ENCODE peak calls at places on chromosomes 3 and 15, in four cellular contexts. One of them, this sample, is unnamed.

GRCh38 chr3:126672741-126673140 is 17.8 kb upstream of the TXNRD3 start:
- DNase-seq in fibroblast of the aortic adventitia: no peak
- DNase-seq in cardiac fibroblast: no peak
- DNase-seq in naive thymus-derived CD4-positive, alpha-beta T cell: no peak
- DNase-seq in this sample: no peak

GRCh38 chr3:179768080-179768479 is 115.2 kb downstream of the USP13 start:
- DNase-seq in fibroblast of the aortic adventitia: peak; percentile 72
- DNase-seq in cardiac fibroblast: peak; percentile 65
- DNase-seq in naive thymus-derived CD4-positive, alpha-beta T cell: no peak
- DNase-seq in this sample: peak; percentile 46

GRCh38 chr3:25663324-25664065 is 1.2 kb downstream of the TOP2B start:
- DNase-seq in fibroblast of the aortic adventitia: peak; percentile 33
- DNase-seq in cardiac fibroblast: no peak
- DNase-seq in naive thymus-derived CD4-positive, alpha-beta T cell: peak; percentile 47
- DNase-seq in this sample: no peak

GRCh38 chr3:74711913-74712512 is 97.6 kb upstream of the CNTN3 start:
- DNase-seq in fibroblast of the aortic adventitia: no peak
- DNase-seq in cardiac fibroblast: no peak
- DNase-seq in naive thymus-derived CD4-positive, alpha-beta T cell: no peak
- DNase-seq in this sample: no peak

GRCh38 chr3:143267984-143268383 is 148.4 kb downstream of the CHST2 start:
- DNase-seq in fibroblast of the aortic adventitia: peak; percentile 14
- DNase-seq in cardiac fibroblast: no peak
- DNase-seq in naive thymus-derived CD4-positive, alpha-beta T cell: no peak
- DNase-seq in this sample: peak; percentile 52

GRCh38 chr15:34890424-34890823 is 79.1 kb downstream of the AQR start:
- DNase-seq in fibroblast of the aortic adventitia: peak; percentile 10
- DNase-seq in cardiac fibroblast: no peak
- DNase-seq in naive thymus-derived CD4-positive, alpha-beta T cell: no peak
- DNase-seq in this sample: no peak

GRCh38 chr3:122858373-122858772 is 63.5 kb downstream of the SLC49A4 start:
- DNase-seq in fibroblast of the aortic adventitia: peak; percentile 58
- DNase-seq in cardiac fibroblast: peak; percentile 65
- DNase-seq in naive thymus-derived CD4-positive, alpha-beta T cell: no peak
- DNase-seq in this sample: peak; percentile 1

GRCh38 chr3:68249265-68249664 is 594.9 kb upstream of the SUCLG2 start:
- DNase-seq in fibroblast of the aortic adventitia: no peak
- DNase-seq in cardiac fibroblast: no peak
- DNase-seq in naive thymus-derived CD4-positive, alpha-beta T cell: no peak
- DNase-seq in this sample: no peak

GRCh38 chr3:197583371-197583770 is 27.6 kb upstream of the BDH1 start:
- DNase-seq in fibroblast of the aortic adventitia: no peak
- DNase-seq in cardiac fibroblast: no peak
- DNase-seq in naive thymus-derived CD4-positive, alpha-beta T cell: no peak
- DNase-seq in this sample: no peak

GRCh38 chr3:42036483-42036823 is 54.7 kb upstream of the TRAK1 start:
- DNase-seq in fibroblast of the aortic adventitia: peak; percentile 94
- DNase-seq in cardiac fibroblast: peak; percentile 86
- DNase-seq in naive thymus-derived CD4-positive, alpha-beta T cell: no peak
- DNase-seq in this sample: peak; percentile 80

GRCh38 chr3:35639251-35640185 is at the start of gene ARPP21:
- DNase-seq in fibroblast of the aortic adventitia: peak; percentile 3
- DNase-seq in cardiac fibroblast: peak; percentile 20
- DNase-seq in naive thymus-derived CD4-positive, alpha-beta T cell: peak; percentile 14
- DNase-seq in this sample: no peak

GRCh38 chr3:38574411-38575278 is 74.8 kb downstream of the SCN5A start:
- DNase-seq in fibroblast of the aortic adventitia: peak; percentile 77
- DNase-seq in cardiac fibroblast: peak; percentile 15
- DNase-seq in naive thymus-derived CD4-positive, alpha-beta T cell: no peak
- DNase-seq in this sample: no peak

GRCh38 chr15:28269097-28269496 is 52.9 kb downstream of the HERC2 start:
- DNase-seq in fibroblast of the aortic adventitia: no peak
- DNase-seq in cardiac fibroblast: no peak
- DNase-seq in naive thymus-derived CD4-positive, alpha-beta T cell: no peak
- DNase-seq in this sample: no peak

GRCh38 chr3:170811515-170811914 is 58.5 kb downstream of the RPL22L1 start:
- DNase-seq in fibroblast of the aortic adventitia: peak; percentile 68
- DNase-seq in cardiac fibroblast: peak; percentile 42
- DNase-seq in naive thymus-derived CD4-positive, alpha-beta T cell: no peak
- DNase-seq in this sample: no peak

GRCh38 chr15:71811752-71812735 is 1.7 kb downstream of the NR2E3 start:
- DNase-seq in fibroblast of the aortic adventitia: no peak
- DNase-seq in cardiac fibroblast: no peak
- DNase-seq in naive thymus-derived CD4-positive, alpha-beta T cell: no peak
- DNase-seq in this sample: no peak

GRCh38 chr3:35492846-35493245 is 146.5 kb upstream of the ARPP21 start:
- DNase-seq in fibroblast of the aortic adventitia: no peak
- DNase-seq in cardiac fibroblast: no peak
- DNase-seq in naive thymus-derived CD4-positive, alpha-beta T cell: no peak
- DNase-seq in this sample: peak; percentile 25

GRCh38 chr15:72782993-72783562 is 480 bp downstream of the ADPGK start:
- DNase-seq in fibroblast of the aortic adventitia: peak; percentile 29
- DNase-seq in cardiac fibroblast: peak; percentile 37
- DNase-seq in naive thymus-derived CD4-positive, alpha-beta T cell: peak; percentile 53
- DNase-seq in this sample: no peak

GRCh38 chr3:186825294-186825821 is 17.2 kb upstream of the ADIPOQ start:
- DNase-seq in fibroblast of the aortic adventitia: peak; percentile 69
- DNase-seq in cardiac fibroblast: peak; percentile 69
- DNase-seq in naive thymus-derived CD4-positive, alpha-beta T cell: no peak
- DNase-seq in this sample: peak; percentile 47

GRCh38 chr3:149131594-149131993 is 2.2 kb downstream of the HPS3 start:
- DNase-seq in fibroblast of the aortic adventitia: no peak
- DNase-seq in cardiac fibroblast: no peak
- DNase-seq in naive thymus-derived CD4-positive, alpha-beta T cell: no peak
- DNase-seq in this sample: no peak

GRCh38 chr15:82919231-82919886 is 33.2 kb downstream of the HOMER2 start:
- DNase-seq in fibroblast of the aortic adventitia: no peak
- DNase-seq in cardiac fibroblast: no peak
- DNase-seq in naive thymus-derived CD4-positive, alpha-beta T cell: no peak
- DNase-seq in this sample: no peak

GRCh38 chr3:59286791-59287531 is 237.1 kb upstream of the CFAP20DC start:
- DNase-seq in fibroblast of the aortic adventitia: peak; percentile 21
- DNase-seq in cardiac fibroblast: no peak
- DNase-seq in naive thymus-derived CD4-positive, alpha-beta T cell: no peak
- DNase-seq in this sample: no peak

GRCh38 chr3:111763101-111763500 is 96.0 kb upstream of the PHLDB2 start:
- DNase-seq in fibroblast of the aortic adventitia: peak; percentile 60
- DNase-seq in cardiac fibroblast: no peak
- DNase-seq in naive thymus-derived CD4-positive, alpha-beta T cell: no peak
- DNase-seq in this sample: no peak

GRCh38 chr15:31361764-31362120 is 35.1 kb downstream of the KLF13 start:
- DNase-seq in fibroblast of the aortic adventitia: no peak
- DNase-seq in cardiac fibroblast: peak; percentile 31
- DNase-seq in naive thymus-derived CD4-positive, alpha-beta T cell: no peak
- DNase-seq in this sample: no peak

GRCh38 chr3:133930341-133930933 is 34.8 kb upstream of the RAB6B start:
- DNase-seq in fibroblast of the aortic adventitia: peak; percentile 88
- DNase-seq in cardiac fibroblast: peak; percentile 90
- DNase-seq in naive thymus-derived CD4-positive, alpha-beta T cell: no peak
- DNase-seq in this sample: no peak

GRCh38 chr3:102083971-102084370 is 234.7 kb downstream of the NFKBIZ start:
- DNase-seq in fibroblast of the aortic adventitia: peak; percentile 86
- DNase-seq in cardiac fibroblast: peak; percentile 62
- DNase-seq in naive thymus-derived CD4-positive, alpha-beta T cell: no peak
- DNase-seq in this sample: no peak

GRCh38 chr15:60523056-60523455 is 44.1 kb upstream of the ICE2 start:
- DNase-seq in fibroblast of the aortic adventitia: peak; percentile 66
- DNase-seq in cardiac fibroblast: no peak
- DNase-seq in naive thymus-derived CD4-positive, alpha-beta T cell: no peak
- DNase-seq in this sample: no peak

GRCh38 chr15:76147906-76148553 is 88.2 kb downstream of the TMEM266 start:
- DNase-seq in fibroblast of the aortic adventitia: no peak
- DNase-seq in cardiac fibroblast: peak; percentile 38
- DNase-seq in naive thymus-derived CD4-positive, alpha-beta T cell: peak; percentile 56
- DNase-seq in this sample: no peak

GRCh38 chr3:38454179-38454883 is 641 bp downstream of the ACVR2B start:
- DNase-seq in fibroblast of the aortic adventitia: no peak
- DNase-seq in cardiac fibroblast: no peak
- DNase-seq in naive thymus-derived CD4-positive, alpha-beta T cell: peak; percentile 56
- DNase-seq in this sample: no peak

GRCh38 chr3:47455806-47456452 is 19.8 kb downstream of the SCAP start:
- DNase-seq in fibroblast of the aortic adventitia: peak; percentile 30
- DNase-seq in cardiac fibroblast: peak; percentile 44
- DNase-seq in naive thymus-derived CD4-positive, alpha-beta T cell: no peak
- DNase-seq in this sample: no peak

GRCh38 chr3:30188713-30189112 is 417.7 kb upstream of the TGFBR2 start:
- DNase-seq in fibroblast of the aortic adventitia: no peak
- DNase-seq in cardiac fibroblast: no peak
- DNase-seq in naive thymus-derived CD4-positive, alpha-beta T cell: no peak
- DNase-seq in this sample: peak; percentile 25

GRCh38 chr3:33437556-33438283 is 2.5 kb downstream of the UBP1 start:
- DNase-seq in fibroblast of the aortic adventitia: peak; percentile 75
- DNase-seq in cardiac fibroblast: peak; percentile 84
- DNase-seq in naive thymus-derived CD4-positive, alpha-beta T cell: no peak
- DNase-seq in this sample: no peak

GRCh38 chr3:129625071-129625874 is 18.8 kb upstream of the PLXND1 start:
- DNase-seq in fibroblast of the aortic adventitia: no peak
- DNase-seq in cardiac fibroblast: no peak
- DNase-seq in naive thymus-derived CD4-positive, alpha-beta T cell: no peak
- DNase-seq in this sample: no peak

GRCh38 chr3:49238274-49239127 is 38.5 kb downstream of the C3orf62 start:
- DNase-seq in fibroblast of the aortic adventitia: peak; percentile 89
- DNase-seq in cardiac fibroblast: peak; percentile 90
- DNase-seq in naive thymus-derived CD4-positive, alpha-beta T cell: no peak
- DNase-seq in this sample: peak; percentile 34

GRCh38 chr3:110995461-110996226 is 76.0 kb upstream of the NECTIN3 start:
- DNase-seq in fibroblast of the aortic adventitia: peak; percentile 3
- DNase-seq in cardiac fibroblast: peak; percentile 59
- DNase-seq in naive thymus-derived CD4-positive, alpha-beta T cell: no peak
- DNase-seq in this sample: peak; percentile 68

GRCh38 chr15:59812185-59812870 is 123.2 kb upstream of the BNIP2 start:
- DNase-seq in fibroblast of the aortic adventitia: no peak
- DNase-seq in cardiac fibroblast: no peak
- DNase-seq in naive thymus-derived CD4-positive, alpha-beta T cell: no peak
- DNase-seq in this sample: no peak

GRCh38 chr3:181844227-181844626 is 132.5 kb downstream of the SOX2 start:
- DNase-seq in fibroblast of the aortic adventitia: no peak
- DNase-seq in cardiac fibroblast: no peak
- DNase-seq in naive thymus-derived CD4-positive, alpha-beta T cell: no peak
- DNase-seq in this sample: no peak

GRCh38 chr3:128170866-128171516 is 17.7 kb downstream of the EEFSEC start:
- DNase-seq in fibroblast of the aortic adventitia: peak; percentile 87
- DNase-seq in cardiac fibroblast: peak; percentile 87
- DNase-seq in naive thymus-derived CD4-positive, alpha-beta T cell: no peak
- DNase-seq in this sample: peak; percentile 45

GRCh38 chr15:44573386-44573785 is 36.4 kb downstream of the EIF3J start:
- DNase-seq in fibroblast of the aortic adventitia: no peak
- DNase-seq in cardiac fibroblast: no peak
- DNase-seq in naive thymus-derived CD4-positive, alpha-beta T cell: no peak
- DNase-seq in this sample: no peak

GRCh38 chr3:102078864-102079808 is 229.8 kb downstream of the NFKBIZ start:
- DNase-seq in fibroblast of the aortic adventitia: peak; percentile 8
- DNase-seq in cardiac fibroblast: no peak
- DNase-seq in naive thymus-derived CD4-positive, alpha-beta T cell: peak; percentile 60
- DNase-seq in this sample: no peak

GRCh38 chr15:62636823-62637320 is 405.7 kb upstream of the TPM1 start:
- DNase-seq in fibroblast of the aortic adventitia: no peak
- DNase-seq in cardiac fibroblast: no peak
- DNase-seq in naive thymus-derived CD4-positive, alpha-beta T cell: no peak
- DNase-seq in this sample: no peak
- H3K4me3 ChIP-seq in fibroblast of the aortic adventitia: no peak overlapping the region
- H3K4me3 ChIP-seq in cardiac fibroblast: no peak overlapping the region
- H3K4me3 ChIP-seq in naive thymus-derived CD4-positive, alpha-beta T cell: no peak overlapping the region
- H3K4me3 ChIP-seq in this sample: no peak overlapping the region

DNA sequence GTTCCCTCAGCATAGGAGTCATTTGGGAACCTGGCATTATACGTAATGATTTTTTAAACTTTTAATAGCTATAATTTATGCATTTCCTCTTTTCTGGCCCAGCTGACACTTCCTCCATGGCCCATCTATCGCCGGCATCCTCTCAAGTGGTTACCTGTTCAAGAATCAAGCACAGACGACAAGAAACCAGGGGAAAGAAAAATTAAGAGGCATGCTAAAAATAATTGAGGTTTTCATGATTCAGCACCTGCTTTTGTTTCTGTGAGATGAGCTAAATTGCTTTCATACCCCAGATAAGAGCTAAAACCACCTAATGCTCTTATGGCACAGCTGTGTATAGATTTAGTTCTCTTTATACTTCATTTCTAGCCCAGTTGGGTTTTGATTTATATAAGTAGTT is 1.7 kb downstream of the SPCS1 start:
- DNase-seq in fibroblast of the aortic adventitia: no peak
- DNase-seq in cardiac fibroblast: no peak
- DNase-seq in naive thymus-derived CD4-positive, alpha-beta T cell: no peak
- DNase-seq in this sample: no peak
- H3K4me3 ChIP-seq in fibroblast of the aortic adventitia: peak overlapping the region; percentile 98
- H3K4me3 ChIP-seq in cardiac fibroblast: no peak overlapping the region
- H3K4me3 ChIP-seq in naive thymus-derived CD4-positive, alpha-beta T cell: no peak overlapping the region
- H3K4me3 ChIP-seq in this sample: no peak overlapping the region

GRCh38 chr3:71129611-71130515 is 453.7 kb downstream of the FOXP1 start:
- DNase-seq in fibroblast of the aortic adventitia: peak; percentile 80
- DNase-seq in cardiac fibroblast: peak; percentile 66
- DNase-seq in naive thymus-derived CD4-positive, alpha-beta T cell: peak; percentile 61
- DNase-seq in this sample: no peak
- H3K4me3 ChIP-seq in fibroblast of the aortic adventitia: peak overlapping the region; percentile 65
- H3K4me3 ChIP-seq in cardiac fibroblast: peak overlapping the region; percentile 59
- H3K4me3 ChIP-seq in naive thymus-derived CD4-positive, alpha-beta T cell: peak overlapping the region; percentile 71
- H3K4me3 ChIP-seq in this sample: peak overlapping the region; percentile 57

DNA sequence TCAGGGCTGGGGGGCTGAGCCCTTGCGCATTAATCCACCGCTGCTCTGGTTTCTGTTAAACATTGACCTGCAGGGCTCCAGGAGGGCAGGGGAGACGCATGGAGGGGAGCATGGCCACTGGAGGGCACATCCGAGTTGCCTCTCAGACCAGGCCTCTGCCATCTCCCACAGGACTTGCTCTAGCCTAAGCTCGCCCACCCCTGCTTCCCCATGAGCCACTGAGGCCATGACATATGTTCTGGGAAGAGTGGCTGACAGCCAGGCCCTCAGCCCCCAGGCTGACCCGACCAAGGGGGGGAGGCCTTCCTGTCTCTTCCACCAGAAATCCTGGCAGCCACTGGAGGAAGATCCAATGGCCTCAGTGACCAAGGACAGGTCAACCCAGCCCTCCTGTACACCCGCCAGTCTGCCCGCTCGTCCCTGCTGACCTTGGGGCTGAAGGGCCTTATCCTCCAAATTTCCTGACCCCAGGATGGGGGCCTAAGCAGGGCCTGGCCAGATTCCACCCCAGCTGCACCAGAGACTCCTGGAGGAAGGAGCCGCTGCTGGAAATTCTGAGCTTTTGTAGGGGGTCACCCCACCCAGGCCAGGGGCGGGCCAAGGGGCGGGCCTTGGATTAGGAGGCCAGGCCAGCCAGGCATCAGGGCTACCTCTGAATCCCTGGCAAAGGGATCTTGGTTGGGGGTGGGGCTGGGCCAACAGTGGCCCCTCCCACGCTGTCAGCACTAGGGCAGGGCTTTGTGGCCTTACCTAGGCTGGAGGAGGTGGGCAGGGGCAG is at the start of gene HYAL1:
- DNase-seq in fibroblast of the aortic adventitia: peak; percentile 30
- DNase-seq in cardiac fibroblast: peak; percentile 67
- DNase-seq in naive thymus-derived CD4-positive, alpha-beta T cell: no peak
- DNase-seq in this sample: no peak
- H3K4me3 ChIP-seq in fibroblast of the aortic adventitia: no peak within 1 kb of the TSS
- H3K4me3 ChIP-seq in cardiac fibroblast: no peak within 1 kb of the TSS
- H3K4me3 ChIP-seq in naive thymus-derived CD4-positive, alpha-beta T cell: no peak within 1 kb of the TSS
- H3K4me3 ChIP-seq in this sample: no peak within 1 kb of the TSS

This sample was measured in skeletal muscle cell.